ENCODE peak calls at places on chromosomes 3 and 15, in eight cellular contexts. R is epithelial cell of esophagus, J is cardiac muscle cell, U is adrenal gland, T is stomach, I is mesothelial cell of epicardium, Z is AG04450, O is GM13976. G is an unnamed sample.

GRCh38 chr3:41144631-41145030 is 54.7 kb upstream of the CTNNB1 start:
- DNase-seq in R (no peak), Z (no peak), J (no peak), T (no peak), O (no peak), I (no peak), U (no peak), G (no peak)

GRCh38 chr15:75961332-75961731 is 50.9 kb downstream of the NRG4 start:
- DNase-seq in T (no peak), J (no peak), U (no peak), R (no peak), O (no peak), Z (no peak), I (no peak), G (no peak)

GRCh38 chr15:80856400-80856799 is 77.2 kb downstream of the CEMIP start:
- DNase-seq in O (no peak), R (peak), I (no peak), U (no peak), Z (no peak), J (no peak), T (no peak), G (no peak)

GRCh38 chr15:99404454-99404853 is 153.2 kb downstream of the LRRC28 start:
- DNase-seq in T (no peak), O (no peak), I (no peak), R (no peak), U (no peak), J (no peak), Z (no peak), G (no peak)

GRCh38 chr15:84736375-84736774 is 12.0 kb upstream of the ZNF592 start:
- DNase-seq in I (no peak), U (no peak), T (no peak), O (peak), J (no peak), R (no peak), Z (no peak), G (no peak)

GRCh38 chr15:31485911-31486461 is 159.4 kb downstream of the KLF13 start:
- DNase-seq in R (peak), Z (no peak), J (no peak), O (no peak), U (no peak), I (no peak), T (peak), G (no peak)

GRCh38 chr3:9669720-9670432 is 20.6 kb downstream of the MTMR14 start:
- DNase-seq in R (no peak), Z (no peak), U (peak), I (no peak), J (no peak), T (peak), O (no peak), G (no peak)

GRCh38 chr3:149536429-149536828 is 61.9 kb downstream of the TM4SF4 start:
- DNase-seq in U (peak), T (no peak), I (peak), O (no peak), J (peak), R (no peak), Z (no peak), G (no peak)

GRCh38 chr15:33160054-33160453 is 34.5 kb downstream of the FMN1 start:
- DNase-seq in T (no peak), Z (no peak), U (no peak), I (no peak), J (no peak), O (no peak), R (no peak), G (no peak)
- TF ChIP-seq CTCF in T (no peak), Z (no peak), U (no peak), I (no peak), J (no peak), O (no peak), R (no peak), G (no peak)

DNA sequence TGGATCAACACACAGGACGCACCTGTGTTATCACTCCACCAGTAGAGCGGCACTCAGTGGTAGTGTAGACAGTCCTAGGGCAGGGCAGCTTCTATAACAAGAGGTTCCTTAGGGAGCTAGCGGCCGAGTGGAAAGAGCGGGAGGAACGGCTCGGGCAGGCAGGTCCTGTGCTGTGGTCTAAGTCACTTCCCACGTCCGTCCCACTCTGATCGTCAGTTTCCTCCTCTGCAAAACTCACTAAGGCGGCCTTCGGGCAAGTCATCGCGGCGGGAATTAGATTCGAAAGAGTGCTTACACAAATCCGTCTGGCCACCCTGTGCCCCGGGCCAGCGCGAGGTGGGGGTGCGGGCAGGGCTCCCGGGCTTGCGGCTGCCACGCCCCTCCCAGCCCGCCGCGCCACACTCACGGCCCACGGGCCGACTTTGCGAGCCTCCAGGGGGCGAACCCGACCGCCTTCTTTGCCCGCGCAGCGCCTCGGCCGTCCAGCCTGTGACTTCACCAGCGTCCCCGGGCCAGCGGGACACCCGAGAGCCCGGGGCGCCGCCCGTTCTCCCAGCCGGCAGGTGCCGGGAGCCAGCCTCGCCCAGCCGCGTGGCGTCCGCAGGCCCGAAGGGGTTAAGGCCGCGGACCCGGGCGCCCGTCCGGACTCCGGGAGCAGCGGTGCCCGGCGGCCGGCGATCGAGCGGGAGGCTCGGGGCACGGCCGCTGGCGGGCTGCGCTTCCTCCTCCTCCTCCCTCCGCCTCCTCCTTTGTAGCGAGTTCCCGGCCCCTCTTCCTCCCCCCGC is 426 bp upstream of the CORO2B start:
- DNase-seq in Z (no peak), I (peak), J (peak), T (peak), O (no peak), U (peak), R (peak), G (peak)
- TF ChIP-seq CTCF in Z (peak), I (no peak), J (peak), T (no peak), O (no peak), U (peak), R (peak), G (peak)

GRCh38 chr15:33242669-33243191 is 48.2 kb upstream of the FMN1 start:
- DNase-seq in U (no peak), R (peak), T (no peak), O (no peak), I (no peak), J (peak), Z (no peak), G (no peak)
- TF ChIP-seq CTCF in U (no peak), R (peak), T (no peak), O (peak), I (peak), J (peak), Z (peak), G (peak)

GRCh38 chr15:70121656-70122297 is 24.1 kb upstream of the TLE3 start:
- DNase-seq in O (no peak), T (peak), R (peak), U (peak), I (no peak), J (no peak), Z (peak), G (no peak)
- TF ChIP-seq CTCF in O (peak), T (no peak), R (peak), U (no peak), I (no peak), J (no peak), Z (peak), G (no peak)